ENCODE peak calls at places on chromosomes 4 and X, in seven cellular contexts. One of them, this sample, is unnamed.

GRCh38 chrX:44906041-44906440 is 33.1 kb downstream of the KDM6A start:
- DNase-seq in right cardiac atrium: no peak
- DNase-seq in MM.1S: no peak
- DNase-seq in MCF 10A: no peak
- DNase-seq in WTC11: no peak
- DNase-seq in activated gamma-delta T cell treated with Interleukin-2 at 50 U/mL for 16 hours: no peak
- DNase-seq in lower lobe of right lung: no peak
- DNase-seq in this sample: no peak

GRCh38 chr4:184273166-184274147 is 55.8 kb upstream of the ENPP6 start:
- DNase-seq in WTC11: no peak
- DNase-seq in lower lobe of right lung: no peak
- DNase-seq in activated gamma-delta T cell treated with Interleukin-2 at 50 U/mL for 16 hours: no peak
- DNase-seq in MCF 10A: no peak
- DNase-seq in right cardiac atrium: no peak
- DNase-seq in MM.1S: no peak
- DNase-seq in this sample: no peak

GRCh38 chr4:183098080-183098722 is 856 bp upstream of the WWC2 start:
- DNase-seq in WTC11: peak
- DNase-seq in right cardiac atrium: peak
- DNase-seq in MCF 10A: no peak
- DNase-seq in MM.1S: peak
- DNase-seq in activated gamma-delta T cell treated with Interleukin-2 at 50 U/mL for 16 hours: peak
- DNase-seq in lower lobe of right lung: peak
- DNase-seq in this sample: peak

GRCh38 chrX:119871245-119871598 is 311 bp downstream of the RNF113A start:
- DNase-seq in MM.1S: no peak
- DNase-seq in activated gamma-delta T cell treated with Interleukin-2 at 50 U/mL for 16 hours: no peak
- DNase-seq in MCF 10A: peak
- DNase-seq in WTC11: no peak
- DNase-seq in right cardiac atrium: no peak
- DNase-seq in lower lobe of right lung: peak
- DNase-seq in this sample: no peak

GRCh38 chr4:71355045-71355444 is 16.2 kb downstream of the SLC4A4 start:
- DNase-seq in WTC11: no peak
- DNase-seq in MM.1S: no peak
- DNase-seq in right cardiac atrium: no peak
- DNase-seq in activated gamma-delta T cell treated with Interleukin-2 at 50 U/mL for 16 hours: no peak
- DNase-seq in MCF 10A: no peak
- DNase-seq in lower lobe of right lung: no peak
- DNase-seq in this sample: no peak

GRCh38 chr4:78747328-78747946 is 28.7 kb upstream of the BMP2K start:
- DNase-seq in lower lobe of right lung: no peak
- DNase-seq in activated gamma-delta T cell treated with Interleukin-2 at 50 U/mL for 16 hours: no peak
- DNase-seq in right cardiac atrium: no peak
- DNase-seq in MCF 10A: no peak
- DNase-seq in MM.1S: no peak
- DNase-seq in WTC11: no peak
- DNase-seq in this sample: no peak

GRCh38 chr4:40289366-40290188 is 45.6 kb upstream of the CHRNA9 start:
- DNase-seq in right cardiac atrium: no peak
- DNase-seq in WTC11: no peak
- DNase-seq in MCF 10A: no peak
- DNase-seq in lower lobe of right lung: no peak
- DNase-seq in activated gamma-delta T cell treated with Interleukin-2 at 50 U/mL for 16 hours: no peak
- DNase-seq in MM.1S: no peak
- DNase-seq in this sample: no peak

GRCh38 chrX:7316280-7316679 is 168.3 kb upstream of the PUDP start:
- DNase-seq in WTC11: no peak
- DNase-seq in activated gamma-delta T cell treated with Interleukin-2 at 50 U/mL for 16 hours: no peak
- DNase-seq in right cardiac atrium: no peak
- DNase-seq in MM.1S: no peak
- DNase-seq in MCF 10A: peak
- DNase-seq in lower lobe of right lung: no peak
- DNase-seq in this sample: no peak

GRCh38 chr4:53012738-53013137 is 150.6 kb downstream of the RASL11B start:
- DNase-seq in MM.1S: no peak
- DNase-seq in right cardiac atrium: no peak
- DNase-seq in WTC11: no peak
- DNase-seq in activated gamma-delta T cell treated with Interleukin-2 at 50 U/mL for 16 hours: no peak
- DNase-seq in lower lobe of right lung: no peak
- DNase-seq in MCF 10A: no peak
- DNase-seq in this sample: no peak

GRCh38 chrX:115702982-115703381 is 142.0 kb downstream of the PLS3 start:
- DNase-seq in lower lobe of right lung: no peak
- DNase-seq in activated gamma-delta T cell treated with Interleukin-2 at 50 U/mL for 16 hours: no peak
- DNase-seq in MM.1S: no peak
- DNase-seq in MCF 10A: no peak
- DNase-seq in right cardiac atrium: no peak
- DNase-seq in WTC11: no peak
- DNase-seq in this sample: no peak

GRCh38 chr4:19214591-19214990 is 1037.1 kb upstream of the SLIT2 start:
- DNase-seq in right cardiac atrium: no peak
- DNase-seq in MM.1S: no peak
- DNase-seq in MCF 10A: no peak
- DNase-seq in WTC11: no peak
- DNase-seq in activated gamma-delta T cell treated with Interleukin-2 at 50 U/mL for 16 hours: no peak
- DNase-seq in lower lobe of right lung: no peak
- DNase-seq in this sample: no peak

GRCh38 chr4:134365852-134366251 is 164.3 kb upstream of the PABPC4L start:
- DNase-seq in right cardiac atrium: no peak
- DNase-seq in lower lobe of right lung: no peak
- DNase-seq in activated gamma-delta T cell treated with Interleukin-2 at 50 U/mL for 16 hours: no peak
- DNase-seq in WTC11: no peak
- DNase-seq in MCF 10A: no peak
- DNase-seq in MM.1S: no peak
- DNase-seq in this sample: no peak

GRCh38 chr4:79653871-79654270 is 245.8 kb upstream of the GK2 start:
- DNase-seq in right cardiac atrium: no peak
- DNase-seq in activated gamma-delta T cell treated with Interleukin-2 at 50 U/mL for 16 hours: no peak
- DNase-seq in MM.1S: no peak
- DNase-seq in MCF 10A: no peak
- DNase-seq in WTC11: no peak
- DNase-seq in lower lobe of right lung: no peak
- DNase-seq in this sample: no peak

This sample was measured in progenitor cell of endocrine pancreas.